ENCODE peak calls at places on chromosome 10, in five cellular contexts. T is WTC11; R is activated CD8-positive, alpha-beta memory T cell treated with anti-CD3 and anti-CD28 coated beads, Interleukin-2, amount 50 U/mL, for 48 hours; X is OCI-LY7; N is nephron progenitor cell. D is an unnamed sample.

GRCh38 chr10:27760867-27761266 is 15.2 kb upstream of the MKX start:
- DNase-seq in T (no peak), R (no peak), X (no peak), N (no peak), D (no peak)

GRCh38 chr10:49135575-49136313 is 1.9 kb upstream of the FAM170B start:
- DNase-seq in T (no peak), R (no peak), X (peak; percentile 91), N (no peak), D (no peak)

GRCh38 chr10:104582604-104582951 is 58.5 kb upstream of the SORCS3 start:
- DNase-seq in T (no peak), R (no peak), X (no peak), N (no peak), D (no peak)

GRCh38 chr10:2914741-2915140 is 152.6 kb upstream of the PFKP start:
- DNase-seq in T (no peak), R (no peak), X (no peak), N (no peak), D (no peak)

GRCh38 chr10:46294641-46295230 is 7.9 kb downstream of the ANTXRL start:
- DNase-seq in T (no peak), R (peak; percentile 38), X (no peak), N (no peak), D (no peak)

GRCh38 chr10:96618648-96619047 is 31.8 kb upstream of the TM9SF3 start:
- DNase-seq in T (no peak), R (no peak), X (no peak), N (no peak), D (peak; percentile 38)

GRCh38 chr10:87861953-87862643 is 1.2 kb downstream of the KLLN start:
- DNase-seq in T (peak; percentile 98), R (peak; percentile 94), X (peak; percentile 99), N (peak; percentile 96), D (peak; percentile 100)

GRCh38 chr10:89438525-89438924 is 24.2 kb downstream of the IFIT5 start:
- DNase-seq in T (no peak), R (no peak), X (no peak), N (no peak), D (no peak)

GRCh38 chr10:86868353-86868752 is 89.1 kb downstream of the MMRN2 start:
- DNase-seq in T (peak; percentile 85), R (no peak), X (no peak), N (peak; percentile 53), D (peak; percentile 75)

GRCh38 chr10:58512470-58513188 is at the start of gene BICC1:
- DNase-seq in T (peak; percentile 41), R (peak; percentile 52), X (no peak), N (peak; percentile 81), D (peak; percentile 83)

GRCh38 chr10:517236-517635 is 172.2 kb downstream of the DIP2C start:
- DNase-seq in T (no peak), R (no peak), X (no peak), N (no peak), D (no peak)

GRCh38 chr10:98312349-98312748 is 44.4 kb upstream of the LOXL4 start:
- DNase-seq in T (no peak), R (no peak), X (no peak), N (no peak), D (no peak)

GRCh38 chr10:131892817-131893675 is 7.8 kb upstream of the PPP2R2D start:
- DNase-seq in T (no peak), R (no peak), X (no peak), N (no peak), D (no peak)